ENCODE peak calls at places on chromosomes 7 and 10, in five cellular contexts. X, T, F, I and W are unnamed samples.

GRCh38 chr7:149454750-149455149 is 6.1 kb downstream of the ZNF777 start:
- DNase-seq in X (no peak), T (no peak), I (no peak), F (no peak), W (no peak)

GRCh38 chr10:103888113-103888841 is 29.7 kb downstream of the STN1 start:
- DNase-seq in F (no peak), I (peak), T (no peak), X (peak), W (peak)

GRCh38 chr10:35895331-35895730 is 253.2 kb upstream of the FZD8 start:
- DNase-seq in X (peak), T (no peak), F (no peak), I (no peak), W (no peak)

GRCh38 chr7:17530741-17531417 is 232.4 kb downstream of the AHR start:
- DNase-seq in I (peak), F (no peak), T (no peak), X (peak), W (no peak)

GRCh38 chr10:99564361-99564760 is 31.6 kb downstream of the NKX2-3 start:
- DNase-seq in I (no peak), X (no peak), F (no peak), T (no peak), W (no peak)

GRCh38 chr7:117250801-117251200 is 72.1 kb downstream of the WNT2 start:
- DNase-seq in T (no peak), F (no peak), I (no peak), X (peak), W (no peak)

GRCh38 chr7:52838981-52839411 is 196.4 kb upstream of the POM121L12 start:
- DNase-seq in I (no peak), F (no peak), X (no peak), T (no peak), W (no peak)

GRCh38 chr7:143074141-143074540 is 22.0 kb downstream of the OR6V1 start:
- DNase-seq in F (no peak), X (no peak), I (no peak), T (no peak), W (no peak)

GRCh38 chr10:103982639-103983038 is 15.7 kb downstream of the SLK start:
- DNase-seq in I (no peak), T (no peak), F (no peak), X (no peak), W (no peak)

GRCh38 chr7:16026253-16027020 is 340.0 kb upstream of the MEOX2 start:
- DNase-seq in I (no peak), F (no peak), X (peak), T (no peak), W (no peak)

GRCh38 chr10:22183771-22184466 is 33.9 kb downstream of the EBLN1 start:
- DNase-seq in X (peak), T (no peak), F (no peak), I (no peak), W (no peak)